ENCODE peak calls at places on chromosome 3, in seven cellular contexts. One of them, this sample, is unnamed.

GRCh38 chr3:136802481-136802996 is 16.4 kb upstream of the SLC35G2 start:
- DNase-seq in AG04449: no peak
- DNase-seq in A549: no peak
- DNase-seq in lower lobe of right lung: no peak
- DNase-seq in adrenal gland: no peak
- DNase-seq in mesendoderm: no peak
- DNase-seq in epithelial cell of esophagus: peak
- DNase-seq in this sample: no peak

GRCh38 chr3:66010348-66011097 is 28.2 kb downstream of the MAGI1 start:
- DNase-seq in A549: no peak
- DNase-seq in adrenal gland: no peak
- DNase-seq in AG04449: no peak
- DNase-seq in mesendoderm: no peak
- DNase-seq in epithelial cell of esophagus: peak
- DNase-seq in lower lobe of right lung: no peak
- DNase-seq in this sample: no peak

GRCh38 chr3:134644731-134645514 is 5.9 kb downstream of the KY start:
- DNase-seq in mesendoderm: no peak
- DNase-seq in adrenal gland: peak
- DNase-seq in AG04449: no peak
- DNase-seq in A549: no peak
- DNase-seq in lower lobe of right lung: no peak
- DNase-seq in epithelial cell of esophagus: no peak
- DNase-seq in this sample: no peak

GRCh38 chr3:139281096-139281495 is 62.7 kb upstream of the MRPS22 start:
- DNase-seq in adrenal gland: peak
- DNase-seq in A549: no peak
- DNase-seq in epithelial cell of esophagus: peak
- DNase-seq in lower lobe of right lung: no peak
- DNase-seq in mesendoderm: no peak
- DNase-seq in AG04449: no peak
- DNase-seq in this sample: no peak

GRCh38 chr3:183142199-183142598 is 20.3 kb downstream of the LAMP3 start:
- DNase-seq in AG04449: no peak
- DNase-seq in mesendoderm: peak
- DNase-seq in A549: no peak
- DNase-seq in lower lobe of right lung: no peak
- DNase-seq in adrenal gland: no peak
- DNase-seq in epithelial cell of esophagus: no peak
- DNase-seq in this sample: no peak

GRCh38 chr3:170473358-170473757 is 54.7 kb downstream of the CLDN11 start:
- DNase-seq in A549: no peak
- DNase-seq in mesendoderm: no peak
- DNase-seq in lower lobe of right lung: no peak
- DNase-seq in AG04449: no peak
- DNase-seq in adrenal gland: no peak
- DNase-seq in epithelial cell of esophagus: no peak
- DNase-seq in this sample: peak

GRCh38 chr3:142645236-142645793 is 49.1 kb downstream of the PLS1 start:
- DNase-seq in mesendoderm: peak
- DNase-seq in A549: peak
- DNase-seq in epithelial cell of esophagus: peak
- DNase-seq in AG04449: no peak
- DNase-seq in adrenal gland: no peak
- DNase-seq in lower lobe of right lung: no peak
- DNase-seq in this sample: no peak

GRCh38 chr3:151305778-151306157 is 10.9 kb downstream of the GPR87 start:
- DNase-seq in AG04449: no peak
- DNase-seq in A549: no peak
- DNase-seq in epithelial cell of esophagus: peak
- DNase-seq in adrenal gland: no peak
- DNase-seq in mesendoderm: peak
- DNase-seq in lower lobe of right lung: no peak
- DNase-seq in this sample: no peak

GRCh38 chr3:22117091-22117490 is 366.1 kb upstream of the ZNF385D start:
- DNase-seq in mesendoderm: no peak
- DNase-seq in adrenal gland: no peak
- DNase-seq in A549: no peak
- DNase-seq in AG04449: no peak
- DNase-seq in epithelial cell of esophagus: no peak
- DNase-seq in lower lobe of right lung: no peak
- DNase-seq in this sample: no peak

GRCh38 chr3:120200836-120201235 is 84.2 kb downstream of the GPR156 start:
- DNase-seq in mesendoderm: no peak
- DNase-seq in lower lobe of right lung: no peak
- DNase-seq in epithelial cell of esophagus: no peak
- DNase-seq in adrenal gland: no peak
- DNase-seq in AG04449: no peak
- DNase-seq in A549: no peak
- DNase-seq in this sample: no peak

GRCh38 chr3:177306252-177306651 is 109.0 kb upstream of the TBL1XR1 start:
- DNase-seq in lower lobe of right lung: no peak
- DNase-seq in epithelial cell of esophagus: peak
- DNase-seq in AG04449: no peak
- DNase-seq in A549: no peak
- DNase-seq in adrenal gland: no peak
- DNase-seq in mesendoderm: no peak
- DNase-seq in this sample: no peak

GRCh38 chr3:45773714-45774449 is 22.5 kb downstream of the SLC6A20 start:
- DNase-seq in A549: no peak
- DNase-seq in mesendoderm: no peak
- DNase-seq in lower lobe of right lung: no peak
- DNase-seq in epithelial cell of esophagus: no peak
- DNase-seq in adrenal gland: peak
- DNase-seq in AG04449: no peak
- DNase-seq in this sample: no peak

GRCh38 chr3:83039422-83039821 is 1278.0 kb upstream of the GBE1 start:
- DNase-seq in epithelial cell of esophagus: no peak
- DNase-seq in lower lobe of right lung: no peak
- DNase-seq in mesendoderm: peak
- DNase-seq in A549: no peak
- DNase-seq in AG04449: no peak
- DNase-seq in adrenal gland: no peak
- DNase-seq in this sample: no peak

GRCh38 chr3:183629546-183630301 is 5.7 kb upstream of the KLHL24 start:
- DNase-seq in AG04449: no peak
- DNase-seq in mesendoderm: peak
- DNase-seq in lower lobe of right lung: peak
- DNase-seq in A549: no peak
- DNase-seq in epithelial cell of esophagus: no peak
- DNase-seq in adrenal gland: no peak
- DNase-seq in this sample: no peak

GRCh38 chr3:158738653-158739052 is 6.4 kb upstream of the RARRES1 start:
- DNase-seq in AG04449: no peak
- DNase-seq in mesendoderm: no peak
- DNase-seq in epithelial cell of esophagus: no peak
- DNase-seq in A549: no peak
- DNase-seq in lower lobe of right lung: no peak
- DNase-seq in adrenal gland: no peak
- DNase-seq in this sample: no peak

GRCh38 chr3:44661189-44661588 is 12.7 kb downstream of the ZNF35 start:
- DNase-seq in lower lobe of right lung: no peak
- DNase-seq in epithelial cell of esophagus: peak
- DNase-seq in mesendoderm: peak
- DNase-seq in adrenal gland: no peak
- DNase-seq in AG04449: no peak
- DNase-seq in A549: peak
- DNase-seq in this sample: no peak

GRCh38 chr3:13569641-13570390 is 20.9 kb downstream of the FBLN2 start:
- DNase-seq in epithelial cell of esophagus: no peak
- DNase-seq in lower lobe of right lung: no peak
- DNase-seq in adrenal gland: no peak
- DNase-seq in A549: no peak
- DNase-seq in mesendoderm: no peak
- DNase-seq in AG04449: no peak
- DNase-seq in this sample: no peak

GRCh38 chr3:11482024-11482423 is 161.7 kb downstream of the VGLL4 start:
- DNase-seq in mesendoderm: no peak
- DNase-seq in AG04449: no peak
- DNase-seq in lower lobe of right lung: no peak
- DNase-seq in epithelial cell of esophagus: no peak
- DNase-seq in A549: no peak
- DNase-seq in adrenal gland: no peak
- DNase-seq in this sample: peak

GRCh38 chr3:114879059-114880031 is 267.7 kb downstream of the ZBTB20 start:
- DNase-seq in adrenal gland: peak
- DNase-seq in epithelial cell of esophagus: peak
- DNase-seq in lower lobe of right lung: no peak
- DNase-seq in AG04449: no peak
- DNase-seq in mesendoderm: no peak
- DNase-seq in A549: peak
- DNase-seq in this sample: no peak

GRCh38 chr3:4306091-4306490 is 2.9 kb downstream of the SETMAR start:
- DNase-seq in lower lobe of right lung: no peak
- DNase-seq in A549: no peak
- DNase-seq in adrenal gland: no peak
- DNase-seq in epithelial cell of esophagus: no peak
- DNase-seq in mesendoderm: no peak
- DNase-seq in AG04449: no peak
- DNase-seq in this sample: no peak

GRCh38 chr3:4303187-4304123 is at the start of gene SETMAR:
- DNase-seq in epithelial cell of esophagus: peak
- DNase-seq in mesendoderm: peak
- DNase-seq in lower lobe of right lung: peak
- DNase-seq in adrenal gland: peak
- DNase-seq in AG04449: no peak
- DNase-seq in A549: peak
- DNase-seq in this sample: peak

GRCh38 chr3:4297486-4297885 is 5.7 kb upstream of the SETMAR start:
- DNase-seq in adrenal gland: no peak
- DNase-seq in epithelial cell of esophagus: no peak
- DNase-seq in A549: no peak
- DNase-seq in lower lobe of right lung: no peak
- DNase-seq in mesendoderm: no peak
- DNase-seq in AG04449: no peak
- DNase-seq in this sample: no peak

GRCh38 chr3:4306860-4307259 is 3.7 kb downstream of the SETMAR start:
- DNase-seq in epithelial cell of esophagus: peak
- DNase-seq in mesendoderm: no peak
- DNase-seq in lower lobe of right lung: no peak
- DNase-seq in AG04449: no peak
- DNase-seq in adrenal gland: no peak
- DNase-seq in A549: no peak
- DNase-seq in this sample: no peak

DNA sequence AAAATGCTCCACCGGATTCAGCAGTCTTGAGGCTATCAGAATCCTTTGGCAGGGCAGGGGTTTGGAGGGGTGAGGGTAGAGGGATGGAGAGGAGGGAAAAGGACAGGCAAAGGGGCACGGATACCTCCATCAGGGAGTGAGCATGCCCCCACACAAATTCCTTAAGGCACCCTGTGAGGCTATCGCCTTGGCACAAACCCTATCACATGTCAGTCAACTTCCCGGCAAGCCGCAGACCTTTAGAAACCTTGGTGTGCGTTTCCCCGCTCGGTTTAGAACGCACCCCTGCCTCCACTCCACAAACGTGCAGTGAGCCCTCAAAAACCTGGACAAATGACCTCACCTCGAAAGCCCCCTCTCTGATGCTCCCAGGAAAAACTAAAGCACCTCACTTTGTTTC is 422 bp upstream of the SETMAR start:
- DNase-seq in lower lobe of right lung: no peak
- DNase-seq in mesendoderm: no peak
- DNase-seq in AG04449: no peak
- DNase-seq in epithelial cell of esophagus: no peak
- DNase-seq in adrenal gland: no peak
- DNase-seq in A549: no peak
- DNase-seq in this sample: no peak
- H3K4me3 ChIP-seq in lower lobe of right lung: peak
- H3K4me3 ChIP-seq in mesendoderm: no peak
- H3K4me3 ChIP-seq in AG04449: peak
- H3K4me3 ChIP-seq in epithelial cell of esophagus: peak
- H3K4me3 ChIP-seq in adrenal gland: peak
- H3K4me3 ChIP-seq in A549: peak
- H3K4me3 ChIP-seq in this sample: peak

GRCh38 chr3:46972396-46972795 is 4.1 kb downstream of the CCDC12 start:
- DNase-seq in epithelial cell of esophagus: no peak
- DNase-seq in mesendoderm: no peak
- DNase-seq in AG04449: no peak
- DNase-seq in A549: no peak
- DNase-seq in adrenal gland: no peak
- DNase-seq in lower lobe of right lung: no peak
- DNase-seq in this sample: no peak
- H3K4me3 ChIP-seq in epithelial cell of esophagus: no peak
- H3K4me3 ChIP-seq in mesendoderm: no peak
- H3K4me3 ChIP-seq in AG04449: no peak
- H3K4me3 ChIP-seq in A549: no peak
- H3K4me3 ChIP-seq in adrenal gland: no peak
- H3K4me3 ChIP-seq in lower lobe of right lung: no peak
- H3K4me3 ChIP-seq in this sample: no peak

GRCh38 chr3:101011086-101011485 is 17.9 kb upstream of the ABI3BP start:
- DNase-seq in lower lobe of right lung: no peak
- DNase-seq in AG04449: no peak
- DNase-seq in A549: no peak
- DNase-seq in epithelial cell of esophagus: no peak
- DNase-seq in adrenal gland: no peak
- DNase-seq in mesendoderm: no peak
- DNase-seq in this sample: no peak

GRCh38 chr3:101009386-101009785 is 16.2 kb upstream of the ABI3BP start:
- DNase-seq in lower lobe of right lung: no peak
- DNase-seq in adrenal gland: no peak
- DNase-seq in A549: no peak
- DNase-seq in mesendoderm: no peak
- DNase-seq in AG04449: no peak
- DNase-seq in epithelial cell of esophagus: peak
- DNase-seq in this sample: no peak

GRCh38 chr3:101010316-101010715 is 17.1 kb upstream of the ABI3BP start:
- DNase-seq in AG04449: peak
- DNase-seq in mesendoderm: no peak
- DNase-seq in adrenal gland: no peak
- DNase-seq in A549: no peak
- DNase-seq in epithelial cell of esophagus: peak
- DNase-seq in lower lobe of right lung: no peak
- DNase-seq in this sample: no peak
- H3K4me3 ChIP-seq in AG04449: no peak
- H3K4me3 ChIP-seq in mesendoderm: no peak
- H3K4me3 ChIP-seq in adrenal gland: no peak
- H3K4me3 ChIP-seq in A549: no peak
- H3K4me3 ChIP-seq in epithelial cell of esophagus: no peak
- H3K4me3 ChIP-seq in lower lobe of right lung: no peak
- H3K4me3 ChIP-seq in this sample: no peak

GRCh38 chr3:23136054-23136453 is 67.1 kb upstream of the UBE2E2 start:
- DNase-seq in A549: no peak
- DNase-seq in epithelial cell of esophagus: peak
- DNase-seq in mesendoderm: no peak
- DNase-seq in adrenal gland: no peak
- DNase-seq in lower lobe of right lung: no peak
- DNase-seq in AG04449: no peak
- DNase-seq in this sample: no peak
- H3K4me3 ChIP-seq in A549: no peak
- H3K4me3 ChIP-seq in epithelial cell of esophagus: no peak
- H3K4me3 ChIP-seq in mesendoderm: no peak
- H3K4me3 ChIP-seq in adrenal gland: no peak
- H3K4me3 ChIP-seq in lower lobe of right lung: no peak
- H3K4me3 ChIP-seq in AG04449: no peak
- H3K4me3 ChIP-seq in this sample: no peak

This sample was measured in ovary.